ENCODE peak calls at places on chromosomes 2 and 18, in ten cellular contexts. V is coronary artery; D is endothelial cell; R is transverse colon; C is GM20000; X is RWPE1; W is stimulated activated CD8-positive, alpha-beta memory T cell treated with anti-CD3 and anti-CD28 coated beads, Interleukin-7, amount 100 ng/mL, for 1 hour; Z is AG04450; E is lower lobe of right lung; M is GM03348. K is an unnamed sample.

GRCh38 chr18:55455938-55456337 is 132.1 kb downstream of the TCF4 start:
- DNase-seq in V (no peak), D (no peak), R (no peak), C (no peak), X (no peak), W (no peak), Z (no peak), E (no peak), M (no peak), K (no peak)

GRCh38 chr18:38811209-38811608 is 1245.6 kb upstream of the CELF4 start:
- DNase-seq in V (no peak), D (no peak), R (no peak), C (no peak), X (no peak), W (no peak), Z (no peak), E (no peak), M (no peak), K (no peak)

GRCh38 chr2:72130671-72131360 is 16.8 kb downstream of the CYP26B1 start:
- DNase-seq in V (peak; percentile 65), D (no peak), R (no peak), C (no peak), X (no peak), W (no peak), Z (no peak), E (no peak), M (no peak), K (no peak)

GRCh38 chr2:145020694-145021093 is 500.8 kb upstream of the ZEB2 start:
- DNase-seq in V (no peak), D (no peak), R (no peak), C (no peak), X (no peak), W (no peak), Z (no peak), E (no peak), M (no peak), K (no peak)

GRCh38 chr2:66525609-66526008 is 90.7 kb downstream of the MEIS1 start:
- DNase-seq in V (no peak), D (no peak), R (no peak), C (no peak), X (no peak), W (no peak), Z (no peak), E (no peak), M (no peak), K (no peak)

GRCh38 chr2:7004641-7005040 is 87.4 kb downstream of the RNF144A start:
- DNase-seq in V (no peak), D (no peak), R (no peak), C (no peak), X (no peak), W (no peak), Z (no peak), E (no peak), M (no peak), K (no peak)

GRCh38 chr2:219253753-219254589 is at the start of gene TUBA4A:
- DNase-seq in V (peak; percentile 90), D (peak; percentile 52), R (peak; percentile 95), C (peak; percentile 97), X (peak; percentile 92), W (peak; percentile 84), Z (no peak), E (peak; percentile 93), M (peak; percentile 97), K (peak; percentile 92)

GRCh38 chr18:57194622-57195021 is 47.7 kb downstream of the BOD1L2 start:
- DNase-seq in V (no peak), D (no peak), R (no peak), C (no peak), X (no peak), W (no peak), Z (no peak), E (no peak), M (no peak), K (no peak)

GRCh38 chr18:3998698-3999333 is 456.3 kb downstream of the DLGAP1 start:
- DNase-seq in V (no peak), D (peak; percentile 18), R (peak; percentile 13), C (peak; percentile 18), X (peak; percentile 29), W (no peak), Z (peak; percentile 30), E (no peak), M (peak; percentile 62), K (no peak)

GRCh38 chr2:10844083-10844482 is 31.5 kb upstream of the PDIA6 start:
- DNase-seq in V (no peak), D (no peak), R (peak; percentile 89), C (no peak), X (peak; percentile 67), W (no peak), Z (no peak), E (peak; percentile 86), M (no peak), K (peak; percentile 88)

GRCh38 chr2:103401621-103402020 is 639.8 kb downstream of the TMEM182 start:
- DNase-seq in V (no peak), D (peak; percentile 73), R (no peak), C (no peak), X (peak; percentile 5), W (no peak), Z (no peak), E (no peak), M (no peak), K (no peak)

GRCh38 chr2:130727286-130727924 is 1.5 kb upstream of the GPR148 start:
- DNase-seq in V (peak; percentile 86), D (peak; percentile 81), R (peak; percentile 83), C (peak; percentile 85), X (peak; percentile 77), W (peak; percentile 80), Z (no peak), E (peak; percentile 86), M (peak; percentile 70), K (peak; percentile 88)

GRCh38 chr2:75277111-75277510 is 77.8 kb upstream of the TACR1 start:
- DNase-seq in V (no peak), D (no peak), R (no peak), C (no peak), X (peak; percentile 26), W (no peak), Z (no peak), E (no peak), M (peak; percentile 45), K (no peak)

GRCh38 chr2:154158101-154158500 is 286.4 kb downstream of the GALNT13 start:
- DNase-seq in V (no peak), D (no peak), R (no peak), C (no peak), X (no peak), W (no peak), Z (no peak), E (no peak), M (no peak), K (no peak)

GRCh38 chr2:192190474-192190873 is 4.3 kb downstream of the TMEFF2 start:
- DNase-seq in V (no peak), D (no peak), R (no peak), C (peak; percentile 19), X (peak; percentile 24), W (no peak), Z (no peak), E (no peak), M (peak; percentile 44), K (no peak)

GRCh38 chr18:77147418-77147852 is 14.9 kb upstream of the MBP start:
- DNase-seq in V (peak; percentile 69), D (no peak), R (no peak), C (no peak), X (no peak), W (no peak), Z (no peak), E (no peak), M (peak; percentile 59), K (no peak)

GRCh38 chr2:219551863-219552381 is 8.1 kb downstream of the TMEM198 start:
- DNase-seq in V (no peak), D (no peak), R (peak; percentile 23), C (no peak), X (no peak), W (no peak), Z (no peak), E (no peak), M (no peak), K (no peak)

GRCh38 chr2:54853635-54854034 is 130.2 kb downstream of the EML6 start:
- DNase-seq in V (no peak), D (no peak), R (no peak), C (no peak), X (no peak), W (no peak), Z (no peak), E (no peak), M (no peak), K (no peak)

GRCh38 chr2:223669453-223670225 is 67.5 kb upstream of the SCG2 start:
- DNase-seq in V (no peak), D (no peak), R (no peak), C (no peak), X (no peak), W (no peak), Z (no peak), E (no peak), M (no peak), K (no peak)

GRCh38 chr2:163471947-163472346 is 263.9 kb downstream of the FIGN start:
- DNase-seq in V (no peak), D (no peak), R (no peak), C (no peak), X (no peak), W (no peak), Z (no peak), E (no peak), M (peak; percentile 7), K (no peak)

GRCh38 chr2:48315847-48316194 is 214.1 kb upstream of the STON1 start:
- DNase-seq in V (no peak), D (peak; percentile 14), R (peak; percentile 16), C (peak; percentile 16), X (peak; percentile 5), W (no peak), Z (no peak), E (peak; percentile 41), M (peak; percentile 3), K (no peak)

GRCh38 chr2:95270541-95271081 is 3.6 kb upstream of the PROM2 start:
- DNase-seq in V (peak; percentile 66), D (no peak), R (no peak), C (no peak), X (no peak), W (no peak), Z (no peak), E (peak; percentile 28), M (no peak), K (no peak)

GRCh38 chr2:164495491-164496223 is 125.6 kb downstream of the GRB14 start:
- DNase-seq in V (no peak), D (peak; percentile 26), R (no peak), C (no peak), X (peak; percentile 43), W (no peak), Z (no peak), E (no peak), M (peak; percentile 73), K (no peak)

GRCh38 chr2:205169453-205169852 is 512.8 kb upstream of the NRP2 start:
- DNase-seq in V (no peak), D (no peak), R (no peak), C (no peak), X (no peak), W (no peak), Z (no peak), E (no peak), M (no peak), K (no peak)

GRCh38 chr18:9719421-9719981 is 11.4 kb downstream of the RAB31 start:
- DNase-seq in V (peak; percentile 76), D (no peak), R (no peak), C (no peak), X (peak; percentile 90), W (no peak), Z (peak; percentile 26), E (no peak), M (peak; percentile 75), K (no peak)

GRCh38 chr2:74020717-74021406 is 36.2 kb downstream of the TET3 start:
- DNase-seq in V (no peak), D (no peak), R (peak; percentile 37), C (no peak), X (no peak), W (no peak), Z (no peak), E (peak; percentile 62), M (no peak), K (no peak)

GRCh38 chr2:209425082-209426071 is 1.5 kb downstream of the MAP2 start:
- DNase-seq in V (no peak), D (peak; percentile 22), R (no peak), C (peak; percentile 44), X (peak; percentile 46), W (no peak), Z (no peak), E (no peak), M (peak; percentile 36), K (no peak)

GRCh38 chr2:237075749-237076599 is 9.7 kb upstream of the COPS8 start:
- DNase-seq in V (no peak), D (no peak), R (no peak), C (no peak), X (no peak), W (no peak), Z (no peak), E (peak; percentile 64), M (no peak), K (no peak)